ENCODE peak calls at places on chromosomes 5 and 9, in six cellular contexts. N is left ventricle myocardium inferior, K is cardiac muscle cell, L is esophagus squamous epithelium, P is HCT116, Q is sigmoid colon. F is an unnamed sample.

GRCh38 chr9:77575785-77576184 is 72.3 kb downstream of the GNA14 start:
- DNase-seq in N (no peak), K (peak; percentile 53), L (no peak), P (no peak), Q (no peak), F (no peak)

GRCh38 chr5:116923344-116923743 is 348.7 kb upstream of the SEMA6A start:
- DNase-seq in N (no peak), K (no peak), L (no peak), P (no peak), Q (no peak), F (no peak)

GRCh38 chr9:99140685-99141314 is 35.9 kb downstream of the TGFBR1 start:
- DNase-seq in N (no peak), K (peak; percentile 81), L (no peak), P (peak; percentile 21), Q (peak; percentile 78), F (no peak)

GRCh38 chr9:98328141-98328540 is 72.7 kb upstream of the TBC1D2 start:
- DNase-seq in N (no peak), K (no peak), L (no peak), P (no peak), Q (no peak), F (no peak)

GRCh38 chr9:38713426-38713825 is 6.5 kb downstream of the FAM240B start:
- DNase-seq in N (no peak), K (peak; percentile 97), L (no peak), P (no peak), Q (no peak), F (no peak)

GRCh38 chr9:120464176-120464575 is 115.8 kb downstream of the CDK5RAP2 start:
- DNase-seq in N (no peak), K (no peak), L (no peak), P (no peak), Q (no peak), F (no peak)

GRCh38 chr9:7780261-7780988 is 19.2 kb downstream of the DMAC1 start:
- DNase-seq in N (no peak), K (peak; percentile 32), L (no peak), P (no peak), Q (no peak), F (no peak)

GRCh38 chr9:89470239-89470638 is 27.7 kb downstream of the SEMA4D start:
- DNase-seq in N (no peak), K (no peak), L (no peak), P (no peak), Q (no peak), F (no peak)

GRCh38 chr5:50665091-50665490 is 1.3 kb upstream of the PARP8 start:
- DNase-seq in N (no peak), K (no peak), L (no peak), P (no peak), Q (no peak), F (no peak)

GRCh38 chr5:124436294-124436693 is 310.1 kb downstream of the ZNF608 start:
- DNase-seq in N (no peak), K (no peak), L (no peak), P (no peak), Q (no peak), F (no peak)

GRCh38 chr9:84857224-84857623 is 187.7 kb downstream of the NTRK2 start:
- DNase-seq in N (no peak), K (no peak), L (no peak), P (no peak), Q (no peak), F (no peak)

GRCh38 chr9:90608141-90608540 is 34.5 kb downstream of the DIRAS2 start:
- DNase-seq in N (no peak), K (no peak), L (no peak), P (no peak), Q (no peak), F (no peak)

GRCh38 chr5:39942606-39943005 is 517.8 kb upstream of the DAB2 start:
- DNase-seq in N (no peak), K (no peak), L (no peak), P (no peak), Q (no peak), F (no peak)

GRCh38 chr9:111736714-111737113 is 58.0 kb downstream of the SHOC1 start:
- DNase-seq in N (no peak), K (no peak), L (no peak), P (no peak), Q (no peak), F (no peak)

GRCh38 chr9:32589083-32589713 is 16.2 kb upstream of the NDUFB6 start:
- DNase-seq in N (no peak), K (peak; percentile 72), L (no peak), P (peak; percentile 38), Q (no peak), F (no peak)
- TF ChIP-seq CTCF in N (peak; percentile 59), K (peak; percentile 57), L (peak; percentile 61), P (peak; percentile 73), Q (no peak), F (peak; percentile 40)

GRCh38 chr9:131492070-131492469 is 10.6 kb upstream of the POMT1 start:
- DNase-seq in N (no peak), K (no peak), L (no peak), P (no peak), Q (no peak), F (no peak)
- H3K36me3 ChIP-seq in N (peaks cover 100% of the 10 kb centered on the region), K (peaks cover 91% of the 10 kb centered on the region), L (peaks cover 91% of the 10 kb centered on the region), P (peaks cover 74% of the 10 kb centered on the region), Q (peaks cover 100% of the 10 kb centered on the region), F (peaks cover 100% of the 10 kb centered on the region)

GRCh38 chr5:2110137-2110933 is 227.6 kb upstream of the IRX4 start:
- DNase-seq in N (no peak), K (no peak), L (no peak), P (no peak), Q (no peak), F (no peak)
- TF ChIP-seq CTCF in N (no peak), K (no peak), L (no peak), P (no peak), Q (no peak), F (no peak)

DNA sequence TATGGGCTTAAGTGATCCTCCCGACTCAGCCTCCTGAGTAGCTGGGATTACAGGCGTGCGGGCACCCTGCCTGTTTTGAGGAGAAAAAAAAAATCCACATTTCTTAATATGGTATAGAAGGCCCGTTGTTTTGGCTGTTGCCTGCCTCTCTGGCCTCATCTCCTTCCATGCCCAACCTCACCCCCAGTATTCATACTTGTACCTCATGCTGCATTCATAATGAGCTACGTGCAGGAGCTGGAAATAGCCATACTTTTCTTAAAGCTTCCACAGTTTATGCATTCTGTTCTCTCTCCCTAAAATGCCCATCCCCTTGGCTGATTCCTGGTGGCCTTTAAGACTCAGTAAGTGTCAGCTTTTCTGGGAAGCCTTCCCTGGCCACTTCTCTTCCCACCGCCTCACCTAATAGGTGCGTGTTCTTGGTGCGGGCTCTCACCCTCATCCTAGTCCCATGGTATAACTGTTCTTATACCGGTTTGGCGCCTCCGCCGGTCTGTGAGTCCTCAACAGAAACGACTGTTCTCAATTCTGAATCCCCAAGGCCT is 2.1 kb upstream of the TPM2 start:
- DNase-seq in N (no peak), K (no peak), L (no peak), P (no peak), Q (peak; percentile 83), F (no peak)
- H3K36me3 ChIP-seq in N (peaks cover 21% of the 10 kb centered on the region), K (peaks cover 1% of the 10 kb centered on the region), L (no peaks in the 10 kb centered on the region), P (peaks cover 7% of the 10 kb centered on the region), Q (peaks cover 32% of the 10 kb centered on the region), F (peaks cover 13% of the 10 kb centered on the region)

DNA sequence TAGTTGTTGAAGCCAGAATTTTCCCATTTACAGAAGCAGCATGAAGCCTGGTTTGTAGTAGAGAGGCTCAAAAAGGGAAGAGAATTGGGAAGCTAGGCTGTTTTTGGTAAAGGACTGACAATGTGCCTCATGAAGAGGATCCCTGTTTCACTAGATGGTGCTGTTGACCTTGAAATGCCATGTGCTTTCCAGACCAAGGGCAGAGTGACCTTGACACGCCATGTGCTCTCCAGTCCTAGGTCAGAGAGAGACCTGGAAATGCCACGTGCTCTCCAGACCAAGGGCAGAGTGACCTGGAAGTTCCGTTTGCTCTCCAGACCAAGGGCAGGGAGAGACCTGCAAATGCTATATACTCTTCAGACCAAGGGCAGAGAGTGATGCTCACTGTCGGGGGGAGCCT is 32.0 kb downstream of the UNC13B start:
- DNase-seq in N (no peak), K (no peak), L (no peak), P (no peak), Q (no peak), F (no peak)
- TF ChIP-seq CTCF in N (peak; percentile 25), K (no peak), L (no peak), P (peak; percentile 13), Q (no peak), F (no peak)

GRCh38 chr9:137756045-137756744 is 121.4 kb upstream of the CACNA1B start:
- DNase-seq in N (no peak), K (no peak), L (no peak), P (no peak), Q (no peak), F (no peak)
- H3K36me3 ChIP-seq in N (peaks cover 86% of the 10 kb centered on the region), K (peaks cover 33% of the 10 kb centered on the region), L (peaks cover 15% of the 10 kb centered on the region), P (peaks cover 13% of the 10 kb centered on the region), Q (peaks cover 80% of the 10 kb centered on the region), F (peaks cover 88% of the 10 kb centered on the region)

GRCh38 chr5:132746592-132747063 is 598 bp upstream of the CCNI2 start:
- DNase-seq in N (no peak), K (no peak), L (no peak), P (peak; percentile 34), Q (no peak), F (no peak)

GRCh38 chr5:132748522-132749000 is 1.3 kb downstream of the CCNI2 start:
- DNase-seq in N (no peak), K (no peak), L (no peak), P (no peak), Q (no peak), F (no peak)

GRCh38 chr5:132749506-132749905 is 2.3 kb downstream of the CCNI2 start:
- DNase-seq in N (no peak), K (no peak), L (no peak), P (no peak), Q (no peak), F (no peak)

GRCh38 chr5:132747693-132748440 is 641 bp downstream of the CCNI2 start:
- DNase-seq in N (no peak), K (no peak), L (no peak), P (no peak), Q (no peak), F (peak; percentile 53)

DNA sequence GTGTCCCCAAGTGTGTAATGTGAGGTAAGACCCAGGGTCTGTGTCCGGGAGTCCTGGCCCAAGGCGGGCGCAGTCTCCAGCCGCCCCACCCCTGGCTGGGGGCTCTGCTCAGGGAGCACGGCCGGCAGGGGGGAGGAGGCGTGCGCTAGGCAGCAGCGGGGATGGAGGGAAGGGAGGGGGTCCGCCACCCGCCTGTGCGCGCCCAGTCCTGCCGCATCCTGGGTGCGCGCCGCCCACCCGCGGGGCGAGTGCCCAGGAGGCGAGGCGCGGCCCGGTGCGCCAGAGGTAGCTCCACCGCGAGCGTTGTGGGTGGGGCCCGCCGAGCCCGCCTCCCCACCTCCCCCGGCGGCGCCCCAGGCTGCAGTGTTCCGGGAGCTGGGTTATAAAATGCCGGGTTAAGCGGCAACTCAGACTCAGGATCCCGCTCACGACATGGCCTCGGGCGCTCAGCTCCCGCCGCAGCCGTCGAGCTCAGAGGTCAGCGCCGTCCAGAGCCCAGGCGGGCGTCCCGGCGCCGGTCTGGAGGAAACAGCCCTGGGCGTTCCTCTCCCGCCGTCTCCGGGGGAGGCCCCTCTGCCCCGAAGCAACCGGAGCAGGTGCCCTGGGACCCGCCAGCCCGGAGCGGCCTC is at the start of gene CCNI2:
- DNase-seq in N (no peak), K (no peak), L (no peak), P (no peak), Q (no peak), F (peak; percentile 57)
- TF ChIP-seq CTCF in N (peak; percentile 24), K (no peak), L (no peak), P (no peak), Q (no peak), F (no peak)